ENCODE peak calls at places on chromosomes 13 and 19, in nine cellular contexts. K, P, G, L, Q, T, X, H and O are unnamed samples. For H3K36me3, the result is how much of the 10 kb centered on the place peaks cover.

GRCh38 chr13:43377149-43377548 is 353.8 kb downstream of the DNAJC15 start:
- DNase-seq in K (no peak), P (no peak), G (no peak), L (no peak), Q (peak), T (no peak), X (no peak), H (peak), O (no peak)

GRCh38 chr19:14116918-14117578 is 514 bp downstream of the PRKACA start:
- DNase-seq in K (peak), P (no peak), G (peak), L (no peak), Q (no peak), T (no peak), X (peak), H (no peak), O (peak)

GRCh38 chr13:77580748-77581147 is 45.2 kb downstream of the SCEL start:
- DNase-seq in K (no peak), P (no peak), G (no peak), L (no peak), Q (no peak), T (no peak), X (no peak), H (no peak), O (no peak)

GRCh38 chr13:41178040-41178439 is 16.3 kb downstream of the KBTBD7 start:
- DNase-seq in K (no peak), P (no peak), G (no peak), L (peak), Q (peak), T (no peak), X (no peak), H (peak), O (no peak)

GRCh38 chr13:96191367-96191766 is 101.5 kb downstream of the HS6ST3 start:
- DNase-seq in K (no peak), P (no peak), G (no peak), L (no peak), Q (no peak), T (no peak), X (no peak), H (no peak), O (no peak)

GRCh38 chr13:59458908-59459579 is 704.7 kb downstream of the DIAPH3 start:
- DNase-seq in K (peak), P (peak), G (peak), L (peak), Q (peak), T (no peak), X (no peak), H (peak), O (no peak)

GRCh38 chr19:57708641-57709354 is at the start of gene ZNF154:
- DNase-seq in K (peak), P (peak), G (no peak), L (peak), Q (peak), T (no peak), X (peak), H (peak), O (no peak)

GRCh38 chr13:101917475-101917810 is 465.0 kb downstream of the ITGBL1 start:
- DNase-seq in K (no peak), P (peak), G (no peak), L (no peak), Q (no peak), T (no peak), X (no peak), H (no peak), O (no peak)

GRCh38 chr19:8611890-8612806 is 1.6 kb upstream of the ADAMTS10 start:
- DNase-seq in K (peak), P (no peak), G (no peak), L (peak), Q (peak), T (no peak), X (peak), H (peak), O (no peak)

GRCh38 chr13:66546534-66547379 is 683.4 kb downstream of the PCDH9 start:
- DNase-seq in K (no peak), P (no peak), G (no peak), L (peak), Q (peak), T (no peak), X (no peak), H (peak), O (no peak)

GRCh38 chr13:70339738-70340137 is 231.5 kb upstream of the KLHL1 start:
- DNase-seq in K (no peak), P (peak), G (peak), L (peak), Q (no peak), T (no peak), X (no peak), H (no peak), O (peak)

GRCh38 chr13:72556945-72557344 is 170.5 kb downstream of the MZT1 start:
- DNase-seq in K (no peak), P (no peak), G (no peak), L (no peak), Q (no peak), T (no peak), X (no peak), H (no peak), O (no peak)

DNA sequence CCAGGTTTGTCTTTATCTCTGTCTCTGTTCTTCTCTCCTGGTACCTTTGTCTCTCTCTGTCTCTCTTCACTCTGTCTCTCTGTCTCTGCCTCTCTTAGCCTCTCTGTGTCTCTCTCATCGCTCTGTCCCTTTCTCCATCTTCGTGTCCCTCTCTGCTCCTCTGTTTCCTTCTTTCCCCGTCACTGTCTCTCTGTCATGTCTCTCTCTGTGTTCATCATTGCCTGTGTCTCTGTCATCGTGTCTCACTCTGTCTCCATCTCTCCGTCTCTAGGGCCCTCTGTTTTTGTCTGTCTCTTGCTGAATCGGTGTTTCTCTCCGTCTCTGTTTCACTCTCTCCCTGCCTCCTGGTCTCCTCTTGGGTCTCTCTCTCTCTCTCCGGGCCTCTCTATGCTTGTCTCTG is 2.9 kb upstream of the KCNN4 start:
- DNase-seq in K (no peak), P (no peak), G (no peak), L (no peak), Q (no peak), T (no peak), X (no peak), H (no peak), O (no peak)
- H3K4me3 ChIP-seq in K (no peak), P (no peak), G (no peak), L (no peak), Q (no peak), T (peak), X (no peak), H (no peak), O (peak)

GRCh38 chr19:17530586-17530985 is 19.1 kb downstream of the PGLS start:
- DNase-seq in K (no peak), P (no peak), G (peak), L (no peak), Q (no peak), T (no peak), X (no peak), H (no peak), O (no peak)
- H3K36me3 ChIP-seq in K (under half), P (under half), G (under half), L (under half), Q (under half), T (under half), X (under half), H (under half), O (half or more)

DNA sequence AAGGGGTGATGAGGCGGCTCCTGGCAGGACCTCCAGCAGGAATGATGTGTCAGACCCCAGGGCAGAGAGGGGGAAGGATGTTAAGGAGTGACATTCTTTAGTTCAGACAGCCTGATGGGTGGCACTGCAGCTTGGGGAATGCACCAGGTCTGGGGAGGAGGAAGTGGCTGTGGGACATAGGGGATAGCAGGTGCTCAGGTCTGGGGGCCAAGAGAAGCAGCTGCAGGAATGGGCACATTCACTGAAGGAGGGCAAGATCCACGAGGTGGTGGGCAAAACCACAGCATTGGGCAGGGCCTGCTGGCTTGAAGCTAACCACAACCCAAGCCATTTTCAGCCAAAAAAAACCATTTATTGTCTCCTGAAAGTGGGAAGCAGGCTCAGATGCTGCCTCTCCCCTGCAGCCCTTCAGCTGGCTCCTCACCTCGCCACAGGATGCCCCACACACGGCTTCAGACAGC is 26.5 kb downstream of the COMP start:
- DNase-seq in K (no peak), P (no peak), G (peak), L (no peak), Q (no peak), T (no peak), X (no peak), H (no peak), O (no peak)
- H3K4me3 ChIP-seq in K (no peak), P (no peak), G (no peak), L (no peak), Q (no peak), T (no peak), X (no peak), H (no peak), O (no peak)

DNA sequence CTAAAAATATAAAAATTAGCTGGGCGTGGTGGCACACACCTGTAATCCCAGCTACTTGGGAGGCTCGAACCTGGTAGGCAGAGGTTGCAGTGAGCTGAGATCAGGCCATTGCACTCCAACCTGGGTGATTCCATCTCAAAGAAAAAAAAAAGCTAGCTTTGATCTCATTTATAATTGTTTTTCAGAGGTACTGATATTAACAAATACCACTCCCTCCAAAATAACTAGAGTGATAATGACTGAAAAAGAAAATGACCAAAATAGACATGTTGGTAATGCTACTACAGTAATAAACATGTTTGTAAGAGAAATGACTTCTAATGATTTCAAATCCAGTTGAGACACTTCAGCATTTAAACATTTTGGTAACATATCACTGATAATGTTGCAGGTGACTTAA is 13.0 kb downstream of the PDCD5 start:
- DNase-seq in K (no peak), P (no peak), G (no peak), L (no peak), Q (no peak), T (no peak), X (no peak), H (no peak), O (no peak)
- H3K36me3 ChIP-seq in K (half or more), P (under half), G (under half), L (under half), Q (under half), T (under half), X (under half), H (under half), O (half or more)

GRCh38 chr19:55544776-55545439 is 435 bp downstream of the SBK3 start:
- DNase-seq in K (no peak), P (no peak), G (no peak), L (no peak), Q (no peak), T (no peak), X (no peak), H (no peak), O (no peak)
- H3K4me3 ChIP-seq in K (peak), P (no peak), G (no peak), L (no peak), Q (no peak), T (no peak), X (no peak), H (no peak), O (no peak)

GRCh38 chr19:50378169-50378862 is 2.1 kb downstream of the NR1H2 start:
- DNase-seq in K (no peak), P (no peak), G (no peak), L (no peak), Q (no peak), T (no peak), X (no peak), H (no peak), O (no peak)

GRCh38 chr19:50378863-50379236 is 2.6 kb downstream of the NR1H2 start:
- DNase-seq in K (no peak), P (no peak), G (no peak), L (no peak), Q (no peak), T (no peak), X (no peak), H (no peak), O (no peak)

GRCh38 chr19:50379602-50380001 is 3.3 kb downstream of the NR1H2 start:
- DNase-seq in K (no peak), P (no peak), G (no peak), L (no peak), Q (no peak), T (no peak), X (no peak), H (no peak), O (no peak)

GRCh38 chr19:50380767-50381166 is 3.4 kb upstream of the POLD1 start:
- DNase-seq in K (no peak), P (no peak), G (no peak), L (no peak), Q (no peak), T (no peak), X (no peak), H (no peak), O (no peak)

GRCh38 chr19:50380137-50380536 is 3.9 kb downstream of the NR1H2 start:
- DNase-seq in K (no peak), P (no peak), G (no peak), L (no peak), Q (no peak), T (no peak), X (no peak), H (peak), O (no peak)
- H3K36me3 ChIP-seq in K (half or more), P (under half), G (under half), L (half or more), Q (under half), T (under half), X (half or more), H (under half), O (half or more)

DNA sequence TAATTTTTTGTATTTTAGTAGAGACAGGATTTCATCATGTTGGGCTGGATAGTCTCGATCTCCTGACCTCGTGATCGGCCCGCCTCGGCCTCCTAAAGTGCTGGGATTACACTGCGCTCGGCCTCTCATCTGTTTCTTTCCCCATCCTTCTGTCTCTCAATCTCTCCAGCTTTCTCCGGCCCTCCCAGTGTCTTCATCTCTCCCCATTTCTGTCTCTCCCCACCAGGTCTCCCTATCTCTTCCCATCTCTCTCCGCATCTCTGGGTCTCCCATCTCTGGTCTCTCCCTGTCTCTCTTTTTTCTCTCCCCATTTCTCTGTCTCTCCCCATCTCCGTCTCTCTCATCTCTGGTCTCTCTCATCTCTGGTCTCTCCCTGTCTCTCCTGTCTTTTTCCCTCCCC is 12.2 kb upstream of the NFIX start:
- DNase-seq in K (no peak), P (no peak), G (no peak), L (no peak), Q (no peak), T (no peak), X (no peak), H (no peak), O (no peak)
- H3K4me3 ChIP-seq in K (peak), P (peak), G (peak), L (peak), Q (peak), T (peak), X (no peak), H (peak), O (peak)